ENCODE peak calls at places on chromosomes 11 and 22, in five cellular contexts. G, W, M, K and X are unnamed samples. For H3K4me1, the result is how much of the 10 kb centered on the place peaks cover.

GRCh38 chr11:72639475-72640375 is 34.5 kb downstream of the PDE2A start:
- DNase-seq in M (no peak), W (no peak), K (no peak), G (no peak), X (no peak)

GRCh38 chr11:119044708-119045107 is 12.3 kb downstream of the HYOU1 start:
- DNase-seq in G (peak), W (no peak), M (peak), K (no peak), X (no peak)

GRCh38 chr11:3160252-3161031 is 4.7 kb downstream of the OSBPL5 start:
- DNase-seq in K (peak), G (peak), M (no peak), W (peak), X (peak)

GRCh38 chr22:49303061-49303735 is 524.5 kb downstream of the BRD1 start:
- DNase-seq in M (no peak), G (no peak), W (peak), K (no peak), X (no peak)

GRCh38 chr22:20750461-20751184 is 23.3 kb upstream of the SERPIND1 start:
- DNase-seq in K (peak), G (no peak), M (no peak), W (peak), X (peak)

GRCh38 chr11:113514856-113515255 is 39.7 kb upstream of the DRD2 start:
- DNase-seq in W (no peak), K (no peak), M (no peak), G (no peak), X (peak)

GRCh38 chr11:90423378-90423777 is 200.5 kb upstream of the CHORDC1 start:
- DNase-seq in M (no peak), G (peak), W (no peak), K (no peak), X (no peak)

GRCh38 chr11:122697636-122698167 is 42.2 kb downstream of the UBASH3B start:
- DNase-seq in W (no peak), G (no peak), M (peak), K (peak), X (peak)

GRCh38 chr11:118602331-118602730 is 5.1 kb upstream of the PHLDB1 start:
- DNase-seq in K (no peak), G (no peak), M (no peak), W (no peak), X (no peak)

GRCh38 chr11:74397531-74398243 is 546 bp downstream of the PGM2L1 start:
- DNase-seq in K (peak), M (peak), W (peak), G (peak), X (no peak)
- TF ChIP-seq CTCF in K (peak), M (peak), W (no peak), G (peak), X (peak)

DNA sequence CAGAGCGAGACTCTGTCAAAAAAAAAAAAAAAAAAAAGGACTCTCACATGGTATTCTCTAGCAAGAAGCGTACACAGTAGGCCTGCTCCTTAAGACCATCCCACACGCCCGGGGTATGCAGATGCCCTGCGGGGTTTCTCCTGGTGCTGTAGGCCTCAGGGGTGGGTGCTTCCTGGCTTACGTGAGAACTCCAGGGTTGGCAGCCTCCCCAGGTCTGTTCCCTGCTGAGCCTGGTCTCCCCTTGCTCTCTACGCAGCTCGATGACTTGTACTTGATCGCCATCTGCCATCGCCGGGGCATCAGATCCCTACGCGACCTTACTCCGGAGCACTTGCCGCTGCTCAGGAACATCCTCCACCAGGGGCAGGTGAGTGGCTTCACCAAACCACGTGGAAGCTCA is 12.4 kb upstream of the ST3GAL4 start:
- DNase-seq in W (no peak), G (no peak), M (no peak), K (no peak), X (no peak)
- H3K27ac ChIP-seq in W (no peak), G (no peak), M (no peak), K (no peak), X (no peak)

GRCh38 chr11:100738701-100739100 is 51.6 kb downstream of the ARHGAP42 start:
- DNase-seq in K (no peak), G (no peak), M (no peak), W (no peak), X (no peak)

GRCh38 chr11:100740440-100740839 is 53.4 kb downstream of the ARHGAP42 start:
- DNase-seq in M (peak), K (peak), G (no peak), W (no peak), X (peak)

GRCh38 chr11:100735949-100736675 is 49.0 kb downstream of the ARHGAP42 start:
- DNase-seq in K (peak), G (peak), W (no peak), M (peak), X (no peak)

GRCh38 chr11:100741866-100742625 is 55.0 kb downstream of the ARHGAP42 start:
- DNase-seq in G (no peak), M (no peak), K (peak), W (no peak), X (no peak)

DNA sequence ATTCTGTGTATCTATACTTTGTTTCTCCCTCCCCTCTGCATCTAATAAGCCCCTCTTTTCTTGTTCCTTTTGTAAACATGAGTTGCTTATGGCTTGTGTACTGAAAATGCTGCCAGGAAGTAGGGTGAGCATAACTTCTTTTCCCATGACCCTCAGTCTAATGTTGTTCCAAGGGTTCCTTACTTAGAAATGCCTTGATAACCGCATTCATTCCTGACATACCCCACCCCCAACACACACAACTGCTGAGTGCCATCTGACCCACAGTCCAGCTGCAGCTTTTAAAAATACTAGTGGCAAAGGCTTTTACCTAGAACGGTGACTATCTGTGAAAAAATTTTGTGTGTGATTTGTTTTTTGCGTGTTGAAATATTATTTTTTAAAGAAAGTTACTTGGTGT is 52.5 kb downstream of the ARHGAP42 start:
- DNase-seq in K (peak), M (peak), G (peak), W (no peak), X (no peak)
- H3K4me1 ChIP-seq in K (under half), M (under half), G (under half), W (under half), X (under half)

GRCh38 chr11:6268811-6269210 is 9.2 kb downstream of the CCKBR start:
- DNase-seq in M (no peak), W (no peak), G (no peak), K (peak), X (peak)

GRCh38 chr11:6273188-6273587 is 13.6 kb downstream of the CCKBR start:
- DNase-seq in W (no peak), G (no peak), K (no peak), M (no peak), X (no peak)

GRCh38 chr11:6271598-6271997 is 12.0 kb downstream of the CCKBR start:
- DNase-seq in G (no peak), W (no peak), M (no peak), K (no peak), X (no peak)

GRCh38 chr11:6270584-6271246 is 11.1 kb downstream of the CCKBR start:
- DNase-seq in K (no peak), W (no peak), M (no peak), G (no peak), X (no peak)

DNA sequence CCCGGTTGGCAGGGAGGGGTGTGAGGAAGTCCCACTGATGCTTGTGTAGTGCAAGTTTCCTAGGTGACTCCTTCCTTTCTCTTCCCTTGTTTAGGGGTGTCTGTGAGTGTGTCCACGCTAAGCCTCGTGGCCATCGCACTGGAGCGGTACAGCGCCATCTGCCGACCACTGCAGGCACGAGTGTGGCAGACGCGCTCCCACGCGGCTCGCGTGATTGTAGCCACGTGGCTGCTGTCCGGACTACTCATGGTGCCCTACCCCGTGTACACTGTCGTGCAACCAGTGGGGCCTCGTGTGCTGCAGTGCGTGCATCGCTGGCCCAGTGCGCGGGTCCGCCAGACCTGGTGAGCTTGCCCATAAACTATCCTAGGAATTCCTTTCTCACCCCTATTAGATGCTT is 10.4 kb downstream of the CCKBR start:
- DNase-seq in G (peak), M (no peak), W (no peak), K (no peak), X (no peak)
- TF ChIP-seq CTCF in G (peak), M (no peak), W (no peak), K (no peak), X (peak)

GRCh38 chr11:1964348-1964747 is 17.2 kb downstream of the MRPL23 start:
- DNase-seq in K (no peak), G (no peak), M (no peak), W (no peak), X (no peak)

GRCh38 chr11:1968454-1968995 is 21.4 kb downstream of the MRPL23 start:
- DNase-seq in K (no peak), M (no peak), W (no peak), G (no peak), X (no peak)

GRCh38 chr11:1967641-1968225 is 20.6 kb downstream of the MRPL23 start:
- DNase-seq in W (no peak), M (no peak), K (no peak), G (no peak), X (no peak)

GRCh38 chr11:1964955-1965354 is 17.8 kb downstream of the MRPL23 start:
- DNase-seq in K (no peak), M (no peak), G (no peak), W (peak), X (no peak)

DNA sequence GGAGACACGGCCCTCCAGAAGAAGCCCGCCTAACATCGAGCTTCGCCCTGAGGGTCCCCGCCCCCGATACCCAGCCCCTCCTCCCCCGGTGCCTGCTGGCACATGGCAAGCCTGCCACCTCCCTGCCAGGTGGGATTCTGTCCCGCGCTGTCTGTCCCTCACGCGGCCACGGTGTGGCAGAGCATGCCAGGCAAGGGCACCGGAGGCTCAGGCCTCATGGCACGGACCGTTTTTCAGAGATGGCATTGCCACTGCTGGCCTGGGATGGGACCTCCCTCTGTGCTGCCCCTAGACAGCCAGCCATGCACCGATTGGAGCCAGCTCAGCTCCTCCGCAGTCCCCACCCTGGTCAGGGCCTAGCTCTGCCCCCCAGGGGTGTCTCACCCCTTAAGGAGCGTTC is 19.4 kb downstream of the MRPL23 start:
- DNase-seq in K (no peak), W (peak), G (no peak), M (no peak), X (no peak)
- H3K27ac ChIP-seq in K (no peak), W (no peak), G (no peak), M (no peak), X (no peak)

GRCh38 chr11:77723024-77723423 is 85.4 kb upstream of the CLNS1A start:
- DNase-seq in G (no peak), M (no peak), W (no peak), K (no peak), X (no peak)

GRCh38 chr11:77725433-77725832 is 87.8 kb upstream of the CLNS1A start:
- DNase-seq in G (no peak), W (no peak), K (no peak), M (no peak), X (no peak)

GRCh38 chr11:77728203-77728786 is 90.7 kb upstream of the CLNS1A start:
- DNase-seq in M (no peak), G (no peak), K (no peak), W (no peak), X (no peak)

GRCh38 chr11:77726524-77726923 is 88.9 kb upstream of the CLNS1A start:
- DNase-seq in W (no peak), M (no peak), G (no peak), K (no peak), X (no peak)

DNA sequence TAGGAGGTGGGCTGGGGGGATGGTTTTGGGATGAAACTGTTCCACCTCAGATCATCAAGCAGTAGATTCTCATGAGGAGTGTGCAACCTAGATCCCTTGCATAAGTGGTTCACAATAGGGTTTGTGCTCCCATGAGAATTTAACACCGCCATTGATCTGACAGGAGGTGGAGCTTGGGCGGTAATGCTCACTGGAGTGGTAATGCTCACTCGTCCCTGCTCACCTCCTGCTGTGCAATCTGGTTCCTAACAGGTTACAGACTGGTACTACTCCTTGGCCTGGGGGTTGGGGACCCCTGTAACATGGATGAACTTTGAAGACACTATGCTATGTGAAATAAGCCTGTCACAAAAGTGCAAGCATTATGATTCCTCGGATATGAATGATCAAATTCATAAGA is 87.0 kb upstream of the CLNS1A start:
- DNase-seq in K (no peak), W (no peak), M (no peak), G (peak), X (no peak)
- H3K4me1 ChIP-seq in K (under half), W (under half), M (under half), G (under half), X (under half)

DNA sequence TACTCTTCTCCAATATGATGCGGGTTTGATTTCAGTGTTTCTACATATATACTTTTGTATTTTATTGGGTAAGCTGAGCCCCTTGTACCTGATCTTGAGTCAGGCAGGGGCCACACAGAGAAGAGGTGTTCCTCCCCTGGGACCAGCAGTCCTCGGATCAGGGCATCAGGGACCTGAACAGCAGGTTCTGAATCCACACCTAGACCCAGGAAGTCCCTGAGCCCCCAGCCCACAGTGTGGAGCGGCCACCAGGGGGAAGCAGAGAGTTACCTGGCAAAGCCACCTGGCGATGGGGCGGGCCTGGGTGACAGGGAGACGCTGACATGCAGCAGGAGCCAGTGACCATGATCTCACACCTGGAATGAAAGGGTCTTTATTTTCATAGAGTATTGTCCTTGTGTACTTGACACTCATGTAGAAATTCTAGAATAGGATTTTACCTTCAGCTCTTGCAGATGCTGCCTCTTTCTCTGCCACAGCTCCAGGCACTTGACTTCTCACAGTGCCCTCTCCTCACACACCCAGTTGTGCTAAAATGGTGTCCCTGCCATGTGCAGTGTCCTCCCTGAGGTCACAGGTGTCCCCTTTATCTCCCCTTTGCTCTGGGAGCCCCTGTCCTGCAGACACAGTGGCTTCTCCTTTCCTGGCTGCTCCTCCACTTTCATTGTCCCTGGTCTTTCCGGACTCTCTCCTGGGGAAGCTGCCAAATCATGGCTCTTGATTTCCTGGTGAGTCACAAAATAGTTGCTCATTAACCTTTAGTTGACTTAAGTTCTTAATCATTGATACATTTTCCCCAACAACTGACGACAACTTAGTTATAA is 48.5 kb downstream of the GGTLC2 start:
- DNase-seq in W (no peak), G (peak), K (peak), M (peak), X (peak)
- TF ChIP-seq CTCF in W (peak), G (peak), K (peak), M (peak), X (peak)